ENCODE peak calls at places on chromosomes 13 and 19, in four cellular contexts. C is kidney epithelial cell, R is right lobe of liver, H is AG10803. V is an unnamed sample.

GRCh38 chr19:4759388-4760284 is 31.9 kb upstream of the FEM1A start:
- DNase-seq in R (peak; percentile 93), C (peak; percentile 72), H (peak; percentile 77), V (peak; percentile 21)

GRCh38 chr19:18418725-18419194 is 438 bp upstream of the SSBP4 start:
- DNase-seq in H (peak; percentile 39), C (no peak), R (no peak), V (no peak)

GRCh38 chr13:39803156-39803555 is 147.7 kb downstream of the COG6 start:
- DNase-seq in C (no peak), R (no peak), H (no peak), V (no peak)

GRCh38 chr13:108961542-108962125 is 332.2 kb downstream of the MYO16 start:
- DNase-seq in R (no peak), H (peak; percentile 69), C (peak; percentile 18), V (peak; percentile 25)

GRCh38 chr13:113918580-113918979 is 54.7 kb upstream of the GAS6 start:
- DNase-seq in C (no peak), R (no peak), H (no peak), V (no peak)

GRCh38 chr13:96650301-96650886 is 343.9 kb downstream of the OXGR1 start:
- DNase-seq in R (no peak), C (peak; percentile 82), H (peak; percentile 41), V (no peak)

GRCh38 chr13:36297600-36298338 is at the start of gene CCDC169:
- DNase-seq in R (peak; percentile 64), C (peak; percentile 10), H (peak; percentile 48), V (no peak)

GRCh38 chr13:104975272-104975671 is 1560.2 kb downstream of the EFNB2 start:
- DNase-seq in R (no peak), C (no peak), H (no peak), V (no peak)

GRCh38 chr19:30224689-30225606 is 147.2 kb upstream of the ZNF536 start:
- DNase-seq in R (no peak), H (peak; percentile 29), C (no peak), V (no peak)

GRCh38 chr13:46401432-46401831 is 14.4 kb upstream of the RUBCNL start:
- DNase-seq in H (no peak), R (no peak), C (no peak), V (no peak)
- H3K4me3 ChIP-seq in H (no peak overlapping the region), R (no peak overlapping the region), C (no peak overlapping the region), V (no peak overlapping the region)

GRCh38 chr13:76884167-76884566 is 2.0 kb downstream of the KCTD12 start:
- DNase-seq in H (peak; percentile 42), C (no peak), R (no peak), V (no peak)

GRCh38 chr13:76886005-76886291 is 257 bp downstream of the KCTD12 start:
- DNase-seq in C (no peak), R (no peak), H (no peak), V (no peak)

GRCh38 chr13:76884571-76885202 is 1.5 kb downstream of the KCTD12 start:
- DNase-seq in C (no peak), R (no peak), H (peak; percentile 35), V (no peak)

GRCh38 chr13:76886292-76887061 is at the start of gene KCTD12:
- DNase-seq in H (peak; percentile 83), R (peak; percentile 78), C (no peak), V (no peak)

DNA sequence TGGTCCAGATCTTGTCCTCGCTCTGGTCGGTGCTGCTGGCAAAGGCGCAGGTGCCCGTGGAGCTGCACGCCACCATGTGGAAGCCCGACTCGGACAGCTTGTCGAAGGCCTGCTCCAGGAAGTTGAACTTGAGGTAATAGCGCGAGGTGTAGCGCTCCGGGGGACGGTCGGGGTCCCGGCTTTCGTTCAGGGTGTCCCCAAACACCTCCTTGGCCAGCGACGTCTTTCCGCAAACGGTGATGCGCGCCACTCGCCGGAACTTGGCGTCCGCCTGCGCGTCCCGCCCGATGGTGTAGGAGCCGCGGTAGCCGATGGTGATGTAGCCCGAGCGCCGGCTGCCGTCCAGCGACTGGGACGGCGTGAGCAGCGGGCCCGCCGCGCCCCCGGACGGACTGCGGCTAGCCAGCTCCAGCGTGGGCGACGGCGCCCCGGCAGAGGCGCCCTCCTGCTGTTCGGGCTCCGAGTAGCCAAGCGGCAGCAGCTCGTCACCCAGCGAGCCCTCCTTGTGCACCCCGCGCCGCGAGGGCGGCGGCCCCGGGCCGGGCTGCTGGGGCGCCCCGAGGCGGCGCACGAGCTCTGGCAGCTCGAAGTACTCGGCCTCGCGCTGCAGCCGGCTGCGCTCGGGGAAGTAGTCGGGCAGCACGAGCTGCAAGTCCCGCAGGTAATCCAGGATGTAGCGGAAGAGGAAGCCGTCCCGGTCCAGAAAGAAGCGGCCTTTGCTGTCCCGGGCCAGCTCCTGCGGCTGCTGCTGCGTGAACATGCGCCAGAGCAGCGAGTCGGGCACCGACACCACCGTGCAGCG is 801 bp downstream of the KCTD12 start:
- DNase-seq in R (peak; percentile 67), H (peak; percentile 66), C (no peak), V (no peak)
- TF ChIP-seq CTCF in R (no peak), H (peak; percentile 48), C (peak; percentile 62), V (peak; percentile 44)

DNA sequence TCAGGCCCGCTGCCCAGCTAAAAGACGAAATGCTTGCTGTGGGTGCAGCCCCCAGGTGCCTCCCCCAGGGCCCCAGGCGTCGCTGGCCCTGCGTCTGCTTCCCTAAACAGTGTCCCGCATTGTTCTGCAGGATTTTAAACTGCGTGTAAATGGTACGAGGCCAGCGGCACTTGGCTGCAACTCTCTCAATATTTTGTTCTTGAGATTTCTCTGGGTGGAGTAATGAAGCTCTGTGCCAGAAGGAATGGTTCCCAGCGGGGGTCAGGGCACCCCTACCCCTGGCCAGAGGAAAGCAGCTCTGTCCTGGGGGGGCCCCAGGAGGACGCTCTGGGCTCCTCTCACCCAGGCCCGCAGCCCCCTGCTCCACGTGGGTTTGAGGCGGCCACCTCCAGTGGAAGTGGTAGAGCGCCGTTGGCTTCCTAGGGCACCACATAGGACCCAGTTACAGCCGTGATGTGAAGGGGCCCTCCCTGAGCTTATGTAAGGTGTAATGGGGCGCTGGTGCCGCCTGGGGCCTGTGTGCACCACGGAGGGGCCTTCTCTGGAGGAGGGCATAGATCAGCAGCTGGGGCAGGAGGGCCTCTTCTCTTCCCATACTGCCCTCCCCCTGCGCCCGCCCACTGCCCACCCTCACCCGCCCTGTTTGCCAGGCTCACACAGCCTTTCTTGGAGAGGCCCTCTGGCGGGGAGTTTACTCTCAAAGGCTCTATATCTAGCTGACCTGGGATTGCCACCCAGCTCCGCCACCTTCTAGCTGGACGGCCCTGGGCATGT is 19.8 kb downstream of the PAK4 start:
- DNase-seq in H (no peak), C (no peak), R (peak; percentile 44), V (no peak)
- H3K4me3 ChIP-seq in H (no peak overlapping the region), C (no peak overlapping the region), R (no peak overlapping the region), V (no peak overlapping the region)

GRCh38 chr13:46593403-46593802 is 40.4 kb downstream of the LRCH1 start:
- DNase-seq in C (no peak), H (no peak), R (no peak), V (no peak)
- TF ChIP-seq CTCF in C (no peak), H (no peak), R (no peak), V (no peak)

DNA sequence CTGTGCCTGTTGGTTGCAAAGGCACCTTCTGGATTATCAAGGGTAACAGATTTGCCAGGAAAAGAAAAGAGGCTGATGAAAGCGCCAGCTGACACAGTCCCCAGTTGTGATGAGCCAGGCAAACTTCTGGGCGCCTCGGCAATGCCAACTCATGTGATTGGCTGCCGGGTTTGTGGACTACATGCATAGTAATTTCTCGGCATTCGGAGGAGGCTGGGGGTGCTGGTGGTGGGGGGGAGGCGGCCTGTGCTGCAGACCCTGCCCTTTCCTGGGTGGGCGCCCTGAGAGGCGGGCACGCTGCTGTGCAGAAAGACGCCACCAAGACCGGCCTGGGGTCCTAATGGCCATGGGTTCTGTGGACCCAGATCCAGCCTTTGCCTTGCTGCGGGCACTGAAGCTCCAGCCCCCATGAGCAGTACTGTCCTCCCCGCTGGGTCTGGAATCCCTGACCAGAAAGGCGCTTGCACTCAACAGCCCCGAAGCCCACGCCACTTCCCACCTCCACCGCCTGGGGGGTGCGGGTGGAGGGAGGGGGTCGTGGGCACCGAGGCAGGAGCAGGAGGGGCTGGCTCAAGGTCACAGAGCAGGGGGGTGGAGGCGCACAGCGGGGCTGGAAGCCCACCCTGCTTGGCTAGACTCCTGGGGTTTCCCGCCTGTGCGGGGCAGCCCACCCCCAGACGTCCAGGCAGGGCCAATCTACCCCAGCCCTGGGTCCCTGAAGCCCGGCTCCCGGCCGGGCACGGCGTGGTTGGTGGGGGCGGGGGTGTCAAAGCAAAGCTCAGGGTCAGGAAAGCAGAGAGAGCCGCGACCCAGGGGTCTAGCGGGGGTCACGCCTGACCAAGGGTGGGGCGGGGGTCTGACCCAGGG is 1.0 kb downstream of the DIRAS1 start:
- DNase-seq in C (no peak), H (peak; percentile 56), R (no peak), V (no peak)
- H3K4me3 ChIP-seq in C (peak overlapping the region; percentile 31), H (peak overlapping the region; percentile 67), R (no peak overlapping the region), V (peak overlapping the region; percentile 74)

DNA sequence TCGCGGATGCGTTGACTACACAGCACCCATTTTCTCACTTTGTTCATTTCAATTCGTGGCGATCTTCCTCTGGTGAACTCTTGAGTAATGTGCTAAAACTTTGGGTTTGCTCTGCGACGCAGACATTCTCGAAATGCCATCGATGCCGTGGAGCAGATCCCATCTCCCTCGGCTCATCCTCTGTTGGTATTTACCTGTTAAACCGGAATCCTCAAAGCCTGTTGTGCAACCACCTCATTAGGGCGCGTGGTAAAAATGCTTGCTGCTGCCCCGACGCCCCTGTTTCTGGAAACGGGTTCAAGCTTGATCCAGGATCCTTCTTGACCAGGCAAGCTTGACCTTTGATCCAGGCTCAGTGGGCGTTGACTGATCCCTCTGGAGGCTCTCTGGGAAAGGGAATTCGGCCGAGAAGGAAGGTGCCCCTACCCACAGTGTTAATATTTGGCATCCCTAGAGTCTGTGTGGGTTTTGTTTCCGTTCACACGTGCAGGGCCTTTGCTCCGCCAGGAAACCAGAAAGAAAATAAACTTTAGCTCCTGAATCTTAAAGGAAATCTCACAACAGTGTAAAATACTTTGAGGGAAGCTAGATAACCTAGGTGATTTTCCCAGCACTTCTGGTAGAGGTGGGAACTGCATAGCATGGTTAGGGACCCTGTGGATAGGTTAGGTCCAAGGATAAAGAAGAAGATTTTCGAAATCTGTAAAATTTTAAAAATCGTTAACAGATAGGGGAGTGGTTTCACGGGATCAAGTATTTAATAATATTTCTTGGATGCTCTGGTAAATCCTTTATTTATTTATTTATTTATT is 1.0 kb downstream of the LSM14A start:
- DNase-seq in C (peak; percentile 58), H (peak; percentile 64), R (peak; percentile 77), V (no peak)
- TF ChIP-seq CTCF in C (no peak), H (peak; percentile 27), R (no peak), V (no peak)

V was measured in AG09309.